ENCODE peak calls at places on chromosome 20, in nine cellular contexts. One of them, this sample, is unnamed.

GRCh38 chr20:58212636-58213035 is 15.8 kb downstream of the ANKRD60 start:
- DNase-seq in amniotic stem cell: no peak
- DNase-seq in fibroblast of lung: no peak
- DNase-seq in COR-L47: peak; percentile 27
- DNase-seq in MM.1S: no peak
- DNase-seq in NCI-H2107: no peak
- DNase-seq in DMS153: peak; percentile 4
- DNase-seq in activated T-helper 2 cell treated with anti-CD3 and anti-CD28 coated beads, Interferon-gamma antibody, Interleukin-2, Interleukin-4, amounts not matched to agents 10 μg/mL and 5 μg/mL and 100 μg/mL, durations not matched to agents 14 hours and 24 hours and 36 hours: no peak
- DNase-seq in fibroblast of the aortic adventitia: no peak
- DNase-seq in this sample: no peak

GRCh38 chr20:32674362-32674789 is 635 bp upstream of the C20orf203 start:
- DNase-seq in amniotic stem cell: no peak
- DNase-seq in fibroblast of lung: peak; percentile 47
- DNase-seq in COR-L47: peak; percentile 69
- DNase-seq in MM.1S: peak; percentile 86
- DNase-seq in NCI-H2107: no peak
- DNase-seq in DMS153: peak; percentile 45
- DNase-seq in activated T-helper 2 cell treated with anti-CD3 and anti-CD28 coated beads, Interferon-gamma antibody, Interleukin-2, Interleukin-4, amounts not matched to agents 10 μg/mL and 5 μg/mL and 100 μg/mL, durations not matched to agents 14 hours and 24 hours and 36 hours: peak; percentile 57
- DNase-seq in fibroblast of the aortic adventitia: peak; percentile 65
- DNase-seq in this sample: no peak

GRCh38 chr20:37238426-37238825 is 23.2 kb downstream of the GHRH start:
- DNase-seq in amniotic stem cell: no peak
- DNase-seq in fibroblast of lung: no peak
- DNase-seq in COR-L47: no peak
- DNase-seq in MM.1S: no peak
- DNase-seq in NCI-H2107: no peak
- DNase-seq in DMS153: no peak
- DNase-seq in activated T-helper 2 cell treated with anti-CD3 and anti-CD28 coated beads, Interferon-gamma antibody, Interleukin-2, Interleukin-4, amounts not matched to agents 10 μg/mL and 5 μg/mL and 100 μg/mL, durations not matched to agents 14 hours and 24 hours and 36 hours: no peak
- DNase-seq in fibroblast of the aortic adventitia: no peak
- DNase-seq in this sample: no peak

GRCh38 chr20:8156603-8157079 is 24.6 kb downstream of the PLCB1 start:
- DNase-seq in amniotic stem cell: peak; percentile 13
- DNase-seq in fibroblast of lung: peak; percentile 52
- DNase-seq in COR-L47: peak; percentile 30
- DNase-seq in MM.1S: peak; percentile 78
- DNase-seq in NCI-H2107: no peak
- DNase-seq in DMS153: peak; percentile 89
- DNase-seq in activated T-helper 2 cell treated with anti-CD3 and anti-CD28 coated beads, Interferon-gamma antibody, Interleukin-2, Interleukin-4, amounts not matched to agents 10 μg/mL and 5 μg/mL and 100 μg/mL, durations not matched to agents 14 hours and 24 hours and 36 hours: no peak
- DNase-seq in fibroblast of the aortic adventitia: peak; percentile 56
- DNase-seq in this sample: no peak

GRCh38 chr20:33664762-33665144 is 2.0 kb upstream of the ACTL10 start:
- DNase-seq in amniotic stem cell: no peak
- DNase-seq in fibroblast of lung: no peak
- DNase-seq in COR-L47: no peak
- DNase-seq in MM.1S: no peak
- DNase-seq in NCI-H2107: no peak
- DNase-seq in DMS153: no peak
- DNase-seq in activated T-helper 2 cell treated with anti-CD3 and anti-CD28 coated beads, Interferon-gamma antibody, Interleukin-2, Interleukin-4, amounts not matched to agents 10 μg/mL and 5 μg/mL and 100 μg/mL, durations not matched to agents 14 hours and 24 hours and 36 hours: no peak
- DNase-seq in fibroblast of the aortic adventitia: no peak
- DNase-seq in this sample: no peak

GRCh38 chr20:63060057-63060991 is 53.6 kb upstream of the BHLHE23 start:
- DNase-seq in amniotic stem cell: no peak
- DNase-seq in fibroblast of lung: no peak
- DNase-seq in COR-L47: no peak
- DNase-seq in MM.1S: no peak
- DNase-seq in NCI-H2107: peak; percentile 18
- DNase-seq in DMS153: peak; percentile 32
- DNase-seq in activated T-helper 2 cell treated with anti-CD3 and anti-CD28 coated beads, Interferon-gamma antibody, Interleukin-2, Interleukin-4, amounts not matched to agents 10 μg/mL and 5 μg/mL and 100 μg/mL, durations not matched to agents 14 hours and 24 hours and 36 hours: no peak
- DNase-seq in fibroblast of the aortic adventitia: no peak
- DNase-seq in this sample: peak; percentile 76

GRCh38 chr20:37303637-37304036 is 14.2 kb downstream of the MANBAL start:
- DNase-seq in amniotic stem cell: no peak
- DNase-seq in fibroblast of lung: no peak
- DNase-seq in COR-L47: no peak
- DNase-seq in MM.1S: no peak
- DNase-seq in NCI-H2107: no peak
- DNase-seq in DMS153: peak; percentile 45
- DNase-seq in activated T-helper 2 cell treated with anti-CD3 and anti-CD28 coated beads, Interferon-gamma antibody, Interleukin-2, Interleukin-4, amounts not matched to agents 10 μg/mL and 5 μg/mL and 100 μg/mL, durations not matched to agents 14 hours and 24 hours and 36 hours: no peak
- DNase-seq in fibroblast of the aortic adventitia: no peak
- DNase-seq in this sample: no peak

GRCh38 chr20:32535316-32535952 is 49.7 kb downstream of the NOL4L start:
- DNase-seq in amniotic stem cell: no peak
- DNase-seq in fibroblast of lung: no peak
- DNase-seq in COR-L47: peak; percentile 59
- DNase-seq in MM.1S: no peak
- DNase-seq in NCI-H2107: no peak
- DNase-seq in DMS153: peak; percentile 58
- DNase-seq in activated T-helper 2 cell treated with anti-CD3 and anti-CD28 coated beads, Interferon-gamma antibody, Interleukin-2, Interleukin-4, amounts not matched to agents 10 μg/mL and 5 μg/mL and 100 μg/mL, durations not matched to agents 14 hours and 24 hours and 36 hours: no peak
- DNase-seq in fibroblast of the aortic adventitia: no peak
- DNase-seq in this sample: no peak

GRCh38 chr20:49612127-49612738 is 44.3 kb upstream of the PTGIS start:
- DNase-seq in amniotic stem cell: no peak
- DNase-seq in fibroblast of lung: no peak
- DNase-seq in COR-L47: no peak
- DNase-seq in MM.1S: no peak
- DNase-seq in NCI-H2107: no peak
- DNase-seq in DMS153: no peak
- DNase-seq in activated T-helper 2 cell treated with anti-CD3 and anti-CD28 coated beads, Interferon-gamma antibody, Interleukin-2, Interleukin-4, amounts not matched to agents 10 μg/mL and 5 μg/mL and 100 μg/mL, durations not matched to agents 14 hours and 24 hours and 36 hours: no peak
- DNase-seq in fibroblast of the aortic adventitia: no peak
- DNase-seq in this sample: no peak

GRCh38 chr20:22536141-22536828 is 48.1 kb downstream of the FOXA2 start:
- DNase-seq in amniotic stem cell: no peak
- DNase-seq in fibroblast of lung: no peak
- DNase-seq in COR-L47: no peak
- DNase-seq in MM.1S: no peak
- DNase-seq in NCI-H2107: no peak
- DNase-seq in DMS153: no peak
- DNase-seq in activated T-helper 2 cell treated with anti-CD3 and anti-CD28 coated beads, Interferon-gamma antibody, Interleukin-2, Interleukin-4, amounts not matched to agents 10 μg/mL and 5 μg/mL and 100 μg/mL, durations not matched to agents 14 hours and 24 hours and 36 hours: no peak
- DNase-seq in fibroblast of the aortic adventitia: no peak
- DNase-seq in this sample: no peak

GRCh38 chr20:63441136-63441776 is 31.2 kb downstream of the KCNQ2 start:
- DNase-seq in amniotic stem cell: no peak
- DNase-seq in fibroblast of lung: no peak
- DNase-seq in COR-L47: no peak
- DNase-seq in MM.1S: no peak
- DNase-seq in NCI-H2107: no peak
- DNase-seq in DMS153: no peak
- DNase-seq in activated T-helper 2 cell treated with anti-CD3 and anti-CD28 coated beads, Interferon-gamma antibody, Interleukin-2, Interleukin-4, amounts not matched to agents 10 μg/mL and 5 μg/mL and 100 μg/mL, durations not matched to agents 14 hours and 24 hours and 36 hours: peak; percentile 17
- DNase-seq in fibroblast of the aortic adventitia: no peak
- DNase-seq in this sample: no peak

This sample was measured in lower leg skin.